ENCODE peak calls at places on chromosomes 6 and 20, in four cellular contexts. E is HL-60, B is GM12878, A is K562. T is an unnamed sample.

GRCh38 chr20:54044156-54044555 is 26.2 kb downstream of the BCAS1 start:
- DNase-seq in E (peak; percentile 49), B (no peak), A (no peak), T (no peak)

GRCh38 chr20:44170796-44171410 is 16.1 kb downstream of the JPH2 start:
- DNase-seq in A (no peak), E (no peak), B (no peak), T (no peak)

GRCh38 chr20:46959081-46959692 is 64.5 kb downstream of the EYA2 start:
- DNase-seq in E (no peak), A (no peak), B (no peak), T (no peak)

GRCh38 chr6:23176883-23177282 is 607.5 kb downstream of the HDGFL1 start:
- DNase-seq in E (no peak), B (no peak), A (no peak), T (no peak)

GRCh38 chr6:155341130-155341828 is 27.0 kb upstream of the TFB1M start:
- DNase-seq in B (no peak), E (no peak), A (no peak), T (no peak)

GRCh38 chr6:113306552-113307145 is 550.5 kb upstream of the MARCKS start:
- DNase-seq in B (peak; percentile 57), E (peak; percentile 3), A (peak; percentile 23), T (no peak)

GRCh38 chr6:44423306-44423705 is 35.8 kb downstream of the CDC5L start:
- DNase-seq in A (no peak), B (no peak), E (no peak), T (no peak)

GRCh38 chr6:155444120-155444917 is 11.3 kb downstream of the NOX3 start:
- DNase-seq in B (no peak), A (no peak), E (no peak), T (no peak)

GRCh38 chr6:72619883-72620696 is 1.8 kb upstream of the KCNQ5 start:
- DNase-seq in E (no peak), A (peak; percentile 47), B (peak; percentile 65), T (peak; percentile 32)

GRCh38 chr6:25882066-25882496 is 8.0 kb upstream of the SLC17A3 start:
- DNase-seq in B (no peak), A (no peak), E (no peak), T (no peak)

GRCh38 chr6:110284877-110285276 is 73.3 kb downstream of the METTL24 start:
- DNase-seq in E (no peak), A (no peak), B (no peak), T (no peak)

GRCh38 chr6:15389759-15390723 is 144.2 kb downstream of the JARID2 start:
- DNase-seq in B (peak; percentile 52), E (no peak), A (peak; percentile 46), T (no peak)

GRCh38 chr20:39082686-39083085 is 120.5 kb downstream of the DHX35 start:
- DNase-seq in A (no peak), E (no peak), B (no peak), T (no peak)

GRCh38 chr6:95768539-95768938 is 191.2 kb downstream of the MANEA start:
- DNase-seq in B (no peak), A (no peak), E (no peak), T (no peak)

GRCh38 chr20:20017852-20018245 is 687 bp downstream of the NAA20 start:
- DNase-seq in E (peak; percentile 11), B (no peak), A (no peak), T (peak; percentile 16)

GRCh38 chr6:30883743-30884520 is at the start of gene DDR1:
- DNase-seq in E (peak; percentile 50), B (no peak), A (peak; percentile 94), T (peak; percentile 77)

GRCh38 chr6:49698538-49699205 is 14.7 kb downstream of the CRISP2 start:
- DNase-seq in A (peak; percentile 17), B (no peak), E (no peak), T (no peak)

GRCh38 chr6:33505544-33506330 is 51.4 kb downstream of the ZBTB9 start:
- DNase-seq in B (no peak), E (no peak), A (no peak), T (no peak)

GRCh38 chr6:131948692-131949614 is 2.2 kb downstream of the CCN2 start:
- DNase-seq in E (no peak), B (no peak), A (no peak), T (no peak)

GRCh38 chr6:1066449-1066848 is 245.4 kb upstream of the FOXQ1 start:
- DNase-seq in B (no peak), A (no peak), E (no peak), T (no peak)

GRCh38 chr6:1065986-1066385 is 245.9 kb upstream of the FOXQ1 start:
- DNase-seq in A (no peak), B (no peak), E (no peak), T (no peak)

GRCh38 chr6:1067346-1067745 is 244.6 kb upstream of the FOXQ1 start:
- DNase-seq in E (no peak), A (no peak), B (no peak), T (no peak)

GRCh38 chr6:1062786-1063545 is 248.9 kb upstream of the FOXQ1 start:
- DNase-seq in B (no peak), A (no peak), E (no peak), T (no peak)

GRCh38 chr6:1063671-1064355 is 248.1 kb upstream of the FOXQ1 start:
- DNase-seq in A (no peak), B (no peak), E (no peak), T (no peak)
- TF ChIP-seq SPI1 in A (no peak), B (no peak), E (no peak), T (no peak)

GRCh38 chr6:42136508-42137191 is 5.8 kb downstream of the C6orf132 start:
- DNase-seq in B (peak; percentile 11), A (peak; percentile 91), E (no peak), T (peak; percentile 72)
- TF ChIP-seq SPI1 in B (peak; percentile 3), A (peak; percentile 4), E (no peak), T (peak; percentile 27)

GRCh38 chr20:9342651-9343050 is 171.7 kb upstream of the LAMP5 start:
- DNase-seq in A (no peak), E (no peak), B (no peak), T (no peak)

GRCh38 chr20:9334866-9335265 is 179.5 kb upstream of the LAMP5 start:
- DNase-seq in E (no peak), B (no peak), A (no peak), T (no peak)

GRCh38 chr20:9344080-9344920 is 170.1 kb upstream of the LAMP5 start:
- DNase-seq in B (no peak), E (no peak), A (no peak), T (no peak)

GRCh38 chr20:9338101-9338500 is 176.3 kb upstream of the LAMP5 start:
- DNase-seq in A (no peak), E (no peak), B (no peak), T (no peak)

DNA sequence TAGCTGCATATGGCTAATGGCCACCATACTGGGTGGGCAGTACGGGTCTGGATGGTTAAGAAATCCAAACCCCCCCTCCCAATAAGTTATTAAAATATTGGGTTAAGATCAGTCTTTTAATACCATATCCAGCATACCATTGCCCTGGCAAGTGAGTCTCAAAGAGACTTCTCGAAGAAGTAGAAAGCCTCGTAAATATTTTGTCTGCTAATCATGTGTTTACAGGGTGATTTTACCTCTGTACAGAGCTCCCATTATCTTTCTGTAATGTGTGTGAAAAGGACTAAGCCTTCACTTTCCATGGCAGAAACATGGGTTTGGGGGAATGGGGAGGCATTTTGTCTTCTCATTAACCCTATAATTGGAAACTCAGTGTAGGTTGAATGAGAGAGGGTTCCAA is 174.7 kb upstream of the LAMP5 start:
- DNase-seq in A (no peak), B (no peak), E (no peak), T (no peak)
- TF ChIP-seq SPI1 in A (no peak), B (no peak), E (no peak), T (no peak)

GRCh38 chr6:112287836-112288235 is 33.5 kb upstream of the LAMA4 start:
- DNase-seq in B (no peak), E (no peak), A (no peak), T (no peak)
- TF ChIP-seq SPI1 in B (no peak), E (no peak), A (no peak), T (no peak)

DNA sequence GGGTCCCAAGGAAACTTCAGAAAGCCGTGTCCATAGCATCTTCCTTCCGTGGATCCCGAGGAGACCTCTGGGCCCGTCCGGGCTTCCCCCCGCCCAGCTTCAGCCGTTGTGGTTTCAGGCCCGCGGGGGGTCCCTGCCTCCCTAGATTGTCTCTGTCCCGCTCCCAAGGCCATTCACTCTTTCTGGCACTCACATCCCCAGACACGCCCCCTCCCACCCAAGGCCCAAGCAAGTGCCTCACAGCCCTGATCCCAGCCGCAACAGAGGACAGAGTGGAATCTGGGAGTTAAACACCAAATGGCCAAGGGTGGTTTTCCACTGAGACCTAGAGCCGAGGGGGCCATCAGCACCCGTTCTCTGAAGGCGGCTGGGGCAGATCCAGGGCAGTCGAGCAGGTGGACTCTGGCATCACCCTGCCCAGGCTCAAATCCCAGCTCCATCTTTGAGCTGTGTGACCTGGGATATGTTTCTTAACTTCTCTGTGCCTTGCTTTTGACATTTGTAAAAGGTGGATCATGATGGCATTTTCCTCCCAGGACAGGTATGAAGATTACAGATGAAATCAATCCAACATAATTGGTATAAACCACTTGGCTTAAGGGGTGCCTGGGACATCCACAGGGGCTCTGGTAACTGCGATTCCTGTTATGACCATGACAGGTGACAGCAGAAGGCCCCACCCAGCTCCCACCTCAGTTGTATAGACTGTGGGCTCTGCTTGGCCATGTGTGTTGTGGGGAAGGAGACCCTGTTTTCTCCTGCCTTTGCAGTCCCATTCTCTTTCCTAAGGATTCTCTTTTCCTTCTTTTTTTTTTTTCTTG is 48.1 kb downstream of the CTCFL start:
- DNase-seq in B (no peak), E (no peak), A (no peak), T (no peak)
- TF ChIP-seq SPI1 in B (no peak), E (no peak), A (no peak), T (no peak)

GRCh38 chr20:15763344-15763743 is 809.9 kb downstream of the KIF16B start:
- DNase-seq in E (no peak), B (no peak), A (no peak), T (no peak)

GRCh38 chr20:15768370-15768741 is 804.9 kb downstream of the KIF16B start:
- DNase-seq in A (no peak), B (no peak), E (no peak), T (no peak)

GRCh38 chr20:15772826-15773225 is 800.4 kb downstream of the KIF16B start:
- DNase-seq in B (no peak), A (no peak), E (no peak), T (no peak)

DNA sequence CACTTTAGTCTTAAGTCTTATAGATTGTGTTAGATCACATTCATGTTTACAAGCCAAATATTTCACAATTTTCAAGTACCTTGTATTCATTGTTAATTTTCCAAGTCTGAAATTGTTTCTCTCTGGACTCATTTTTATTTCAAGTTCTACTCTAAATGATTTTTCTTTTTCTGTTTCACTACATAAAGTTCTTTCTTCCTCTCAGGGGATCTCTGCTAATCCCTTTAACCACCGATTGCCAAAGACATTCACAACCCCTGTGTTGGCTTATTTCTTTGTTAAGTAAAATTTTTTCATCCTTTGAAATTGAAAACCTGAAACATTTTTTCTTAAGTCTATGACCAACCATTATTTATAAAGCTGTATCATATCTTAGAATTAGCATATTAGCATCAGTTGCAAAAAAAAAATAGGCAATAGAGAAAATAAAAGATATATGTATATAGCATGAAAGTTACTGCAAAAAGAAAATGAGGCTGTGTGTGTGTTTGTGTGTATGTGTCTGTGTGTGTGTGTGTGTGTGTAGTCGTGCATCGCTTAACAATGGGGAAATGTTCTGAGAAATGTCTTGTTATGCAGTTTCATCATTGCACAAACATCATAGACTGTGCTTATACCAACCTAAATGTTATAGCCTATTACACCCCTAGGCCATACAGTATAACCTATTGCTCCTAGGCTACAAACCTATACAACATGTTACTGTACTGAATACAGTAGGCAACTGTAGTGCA is 805.4 kb downstream of the KIF16B start:
- DNase-seq in B (no peak), E (no peak), A (no peak), T (no peak)
- TF ChIP-seq SPI1 in B (no peak), E (no peak), A (no peak), T (no peak)

GRCh38 chr6:130505808-130506207 is 140.0 kb downstream of the TMEM200A start:
- DNase-seq in B (no peak), E (no peak), A (no peak), T (no peak)
- TF ChIP-seq SPI1 in B (no peak), E (no peak), A (no peak), T (no peak)